ENCODE peak calls at places on chromosomes 12 and 14, in ten cellular contexts. One of them, this sample, is unnamed.

GRCh38 chr14:99425272-99425681 is 55.4 kb downstream of the SETD3 start:
- DNase-seq in stomach: peak; percentile 91
- DNase-seq in HL-60: no peak
- DNase-seq in bronchial epithelial cell: peak; percentile 1
- DNase-seq in A549: no peak
- DNase-seq in GM23338: no peak
- DNase-seq in AG04449: no peak
- DNase-seq in fibroblast of pulmonary artery: no peak
- DNase-seq in neural crest cell: no peak
- DNase-seq in A673: no peak
- DNase-seq in this sample: peak; percentile 51

GRCh38 chr12:53300187-53300586 is 692 bp downstream of the MYG1 start:
- DNase-seq in fibroblast of pulmonary artery: peak; percentile 55
- DNase-seq in bronchial epithelial cell: no peak
- DNase-seq in A673: no peak
- DNase-seq in neural crest cell: no peak
- DNase-seq in GM23338: peak; percentile 32
- DNase-seq in AG04449: no peak
- DNase-seq in A549: no peak
- DNase-seq in HL-60: no peak
- DNase-seq in stomach: no peak
- DNase-seq in this sample: no peak

GRCh38 chr14:64561631-64562030 is 11.9 kb downstream of the PPP1R36 start:
- DNase-seq in bronchial epithelial cell: no peak
- DNase-seq in AG04449: no peak
- DNase-seq in GM23338: no peak
- DNase-seq in stomach: no peak
- DNase-seq in fibroblast of pulmonary artery: no peak
- DNase-seq in A673: no peak
- DNase-seq in neural crest cell: no peak
- DNase-seq in A549: no peak
- DNase-seq in HL-60: no peak
- DNase-seq in this sample: no peak

GRCh38 chr14:62179367-62180018 is 417.3 kb downstream of the SNAPC1 start:
- DNase-seq in stomach: peak; percentile 54
- DNase-seq in HL-60: no peak
- DNase-seq in bronchial epithelial cell: peak; percentile 82
- DNase-seq in A673: peak; percentile 92
- DNase-seq in fibroblast of pulmonary artery: peak; percentile 94
- DNase-seq in neural crest cell: peak; percentile 44
- DNase-seq in GM23338: peak; percentile 90
- DNase-seq in AG04449: peak; percentile 68
- DNase-seq in A549: peak; percentile 26
- DNase-seq in this sample: peak; percentile 49

GRCh38 chr12:790608-791007 is 38.2 kb downstream of the WNK1 start:
- DNase-seq in fibroblast of pulmonary artery: no peak
- DNase-seq in HL-60: no peak
- DNase-seq in A549: no peak
- DNase-seq in stomach: no peak
- DNase-seq in GM23338: no peak
- DNase-seq in AG04449: no peak
- DNase-seq in A673: no peak
- DNase-seq in bronchial epithelial cell: no peak
- DNase-seq in neural crest cell: no peak
- DNase-seq in this sample: no peak

GRCh38 chr12:107948675-107949074 is 174.2 kb downstream of the ASCL4 start:
- DNase-seq in A549: no peak
- DNase-seq in fibroblast of pulmonary artery: no peak
- DNase-seq in AG04449: no peak
- DNase-seq in A673: no peak
- DNase-seq in neural crest cell: no peak
- DNase-seq in bronchial epithelial cell: no peak
- DNase-seq in GM23338: no peak
- DNase-seq in stomach: no peak
- DNase-seq in HL-60: no peak
- DNase-seq in this sample: no peak

GRCh38 chr12:89636776-89637160 is 71.9 kb downstream of the ATP2B1 start:
- DNase-seq in neural crest cell: no peak
- DNase-seq in stomach: no peak
- DNase-seq in GM23338: no peak
- DNase-seq in A673: no peak
- DNase-seq in HL-60: no peak
- DNase-seq in AG04449: no peak
- DNase-seq in fibroblast of pulmonary artery: no peak
- DNase-seq in A549: no peak
- DNase-seq in bronchial epithelial cell: no peak
- DNase-seq in this sample: no peak

GRCh38 chr14:75221797-75222196 is 45.4 kb upstream of the TMED10 start:
- DNase-seq in fibroblast of pulmonary artery: no peak
- DNase-seq in neural crest cell: no peak
- DNase-seq in AG04449: no peak
- DNase-seq in A549: no peak
- DNase-seq in A673: no peak
- DNase-seq in bronchial epithelial cell: peak; percentile 83
- DNase-seq in GM23338: no peak
- DNase-seq in HL-60: no peak
- DNase-seq in stomach: no peak
- DNase-seq in this sample: peak; percentile 44

GRCh38 chr14:68409355-68409754 is 383.5 kb downstream of the ZFP36L1 start:
- DNase-seq in neural crest cell: no peak
- DNase-seq in bronchial epithelial cell: no peak
- DNase-seq in GM23338: no peak
- DNase-seq in stomach: no peak
- DNase-seq in A673: no peak
- DNase-seq in HL-60: no peak
- DNase-seq in A549: no peak
- DNase-seq in AG04449: no peak
- DNase-seq in fibroblast of pulmonary artery: no peak
- DNase-seq in this sample: no peak

GRCh38 chr12:100058482-100059029 is 73.8 kb upstream of the ANKS1B start:
- DNase-seq in A549: no peak
- DNase-seq in neural crest cell: no peak
- DNase-seq in HL-60: no peak
- DNase-seq in A673: peak; percentile 38
- DNase-seq in GM23338: no peak
- DNase-seq in stomach: no peak
- DNase-seq in fibroblast of pulmonary artery: peak; percentile 91
- DNase-seq in bronchial epithelial cell: peak; percentile 85
- DNase-seq in AG04449: peak; percentile 89
- DNase-seq in this sample: no peak
- TF ChIP-seq CTCF in A549: no peak
- TF ChIP-seq CTCF in neural crest cell: no peak
- TF ChIP-seq CTCF in HL-60: no peak
- TF ChIP-seq CTCF in A673: peak; percentile 36
- TF ChIP-seq CTCF in GM23338: no peak
- TF ChIP-seq CTCF in stomach: no peak
- TF ChIP-seq CTCF in fibroblast of pulmonary artery: peak; percentile 60
- TF ChIP-seq CTCF in bronchial epithelial cell: no peak
- TF ChIP-seq CTCF in AG04449: peak; percentile 43
- TF ChIP-seq CTCF in this sample: peak; percentile 35

GRCh38 chr14:52271538-52271937 is 4.0 kb downstream of the PTGDR start:
- DNase-seq in A673: no peak
- DNase-seq in HL-60: no peak
- DNase-seq in bronchial epithelial cell: no peak
- DNase-seq in stomach: no peak
- DNase-seq in GM23338: no peak
- DNase-seq in AG04449: no peak
- DNase-seq in neural crest cell: no peak
- DNase-seq in A549: no peak
- DNase-seq in fibroblast of pulmonary artery: no peak
- DNase-seq in this sample: no peak

GRCh38 chr14:52275372-52275771 is 7.9 kb downstream of the PTGDR start:
- DNase-seq in HL-60: no peak
- DNase-seq in A549: no peak
- DNase-seq in GM23338: no peak
- DNase-seq in AG04449: no peak
- DNase-seq in neural crest cell: no peak
- DNase-seq in bronchial epithelial cell: no peak
- DNase-seq in stomach: no peak
- DNase-seq in fibroblast of pulmonary artery: no peak
- DNase-seq in A673: no peak
- DNase-seq in this sample: no peak

GRCh38 chr14:52269100-52269499 is 1.6 kb downstream of the PTGDR start:
- DNase-seq in stomach: no peak
- DNase-seq in fibroblast of pulmonary artery: no peak
- DNase-seq in GM23338: no peak
- DNase-seq in neural crest cell: no peak
- DNase-seq in A549: no peak
- DNase-seq in bronchial epithelial cell: no peak
- DNase-seq in A673: no peak
- DNase-seq in HL-60: no peak
- DNase-seq in AG04449: no peak
- DNase-seq in this sample: no peak

GRCh38 chr14:52268191-52269061 is 928 bp downstream of the PTGDR start:
- DNase-seq in HL-60: no peak
- DNase-seq in A549: no peak
- DNase-seq in fibroblast of pulmonary artery: peak; percentile 17
- DNase-seq in stomach: no peak
- DNase-seq in AG04449: no peak
- DNase-seq in A673: no peak
- DNase-seq in bronchial epithelial cell: no peak
- DNase-seq in neural crest cell: peak; percentile 2
- DNase-seq in GM23338: peak; percentile 61
- DNase-seq in this sample: no peak

DNA sequence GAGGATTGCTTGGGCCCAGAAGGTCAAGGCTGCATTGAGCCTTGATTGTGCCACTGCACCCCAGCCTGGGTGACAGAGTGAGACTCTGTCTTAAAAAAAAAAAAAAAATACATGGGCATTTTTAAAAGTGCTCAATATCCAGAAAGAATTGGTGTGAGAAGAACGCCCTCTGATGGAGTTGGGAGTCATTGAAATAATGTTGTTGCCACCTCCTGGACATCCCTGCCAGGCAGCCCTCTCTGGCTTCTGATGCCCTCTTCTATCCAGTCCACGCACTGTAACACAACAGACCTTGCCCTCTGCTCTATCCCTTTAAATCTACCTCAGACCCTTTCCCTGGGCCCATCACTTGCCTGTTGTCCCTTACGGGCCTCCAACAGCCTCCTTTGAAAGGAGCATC is 4.9 kb downstream of the PTGDR start:
- DNase-seq in fibroblast of pulmonary artery: peak; percentile 53
- DNase-seq in neural crest cell: no peak
- DNase-seq in GM23338: peak; percentile 70
- DNase-seq in bronchial epithelial cell: peak; percentile 29
- DNase-seq in stomach: no peak
- DNase-seq in A549: peak; percentile 26
- DNase-seq in HL-60: no peak
- DNase-seq in A673: peak; percentile 50
- DNase-seq in AG04449: no peak
- DNase-seq in this sample: peak; percentile 45
- TF ChIP-seq CTCF in fibroblast of pulmonary artery: peak; percentile 44
- TF ChIP-seq CTCF in neural crest cell: peak; percentile 33
- TF ChIP-seq CTCF in GM23338: peak; percentile 69
- TF ChIP-seq CTCF in bronchial epithelial cell: peak; percentile 37
- TF ChIP-seq CTCF in stomach: no peak
- TF ChIP-seq CTCF in A549: peak; percentile 35
- TF ChIP-seq CTCF in HL-60: peak; percentile 24
- TF ChIP-seq CTCF in A673: peak; percentile 46
- TF ChIP-seq CTCF in AG04449: peak; percentile 31
- TF ChIP-seq CTCF in this sample: peak; percentile 65

DNA sequence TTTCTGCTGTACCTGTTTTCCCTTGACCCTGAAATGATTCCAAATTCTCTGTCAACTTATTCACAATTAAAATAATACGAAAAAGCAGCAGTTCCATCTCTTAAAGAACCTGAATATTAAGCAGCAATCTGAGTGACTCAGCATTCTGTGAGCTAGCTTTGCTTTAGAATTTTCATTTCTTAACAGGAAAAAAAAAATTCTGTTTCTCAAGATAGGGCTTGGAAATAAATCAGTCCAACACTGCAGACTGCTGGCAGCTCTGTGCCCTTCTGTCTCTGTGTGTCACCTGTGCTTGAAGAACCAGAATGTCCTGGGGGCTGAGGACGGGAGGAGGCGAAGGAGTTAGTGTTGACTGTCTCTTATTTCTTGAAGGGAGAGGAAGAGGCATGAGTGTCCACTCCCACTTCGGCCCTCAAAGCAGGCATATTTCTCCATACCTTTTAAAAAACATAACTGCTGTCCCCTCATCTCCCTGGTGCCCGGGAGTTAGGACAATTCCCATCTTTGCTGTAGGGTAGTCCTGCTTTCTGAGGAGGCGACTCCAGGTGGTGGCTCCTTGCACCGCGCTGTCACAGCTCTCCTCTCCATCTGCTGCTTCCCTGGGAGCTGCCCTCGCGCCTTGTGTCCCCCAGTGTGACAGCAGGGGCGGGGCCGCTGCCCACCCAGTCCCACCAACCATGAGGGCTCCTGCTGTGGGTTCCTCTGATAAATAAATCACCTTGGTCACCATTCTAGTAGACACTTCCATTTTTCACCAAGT is 203.1 kb downstream of the CALM1 start:
- DNase-seq in AG04449: no peak
- DNase-seq in fibroblast of pulmonary artery: peak; percentile 48
- DNase-seq in HL-60: no peak
- DNase-seq in GM23338: no peak
- DNase-seq in stomach: no peak
- DNase-seq in neural crest cell: no peak
- DNase-seq in bronchial epithelial cell: peak; percentile 40
- DNase-seq in A673: peak; percentile 30
- DNase-seq in A549: no peak
- DNase-seq in this sample: no peak
- TF ChIP-seq CTCF in AG04449: no peak
- TF ChIP-seq CTCF in fibroblast of pulmonary artery: peak; percentile 13
- TF ChIP-seq CTCF in HL-60: no peak
- TF ChIP-seq CTCF in GM23338: no peak
- TF ChIP-seq CTCF in stomach: peak; percentile 55
- TF ChIP-seq CTCF in neural crest cell: no peak
- TF ChIP-seq CTCF in bronchial epithelial cell: peak; percentile 22
- TF ChIP-seq CTCF in A673: peak; percentile 12
- TF ChIP-seq CTCF in A549: no peak
- TF ChIP-seq CTCF in this sample: no peak

GRCh38 chr14:92328664-92329255 is 5.8 kb downstream of the SLC24A4 start:
- DNase-seq in A549: no peak
- DNase-seq in A673: no peak
- DNase-seq in HL-60: no peak
- DNase-seq in stomach: no peak
- DNase-seq in bronchial epithelial cell: no peak
- DNase-seq in fibroblast of pulmonary artery: no peak
- DNase-seq in GM23338: no peak
- DNase-seq in AG04449: no peak
- DNase-seq in neural crest cell: no peak
- DNase-seq in this sample: no peak
- TF ChIP-seq CTCF in A549: no peak
- TF ChIP-seq CTCF in A673: no peak
- TF ChIP-seq CTCF in HL-60: no peak
- TF ChIP-seq CTCF in stomach: no peak
- TF ChIP-seq CTCF in bronchial epithelial cell: no peak
- TF ChIP-seq CTCF in fibroblast of pulmonary artery: no peak
- TF ChIP-seq CTCF in GM23338: peak; percentile 36
- TF ChIP-seq CTCF in AG04449: no peak
- TF ChIP-seq CTCF in neural crest cell: no peak
- TF ChIP-seq CTCF in this sample: no peak